ENCODE peak calls at places on chromosomes 5 and 9, in five cellular contexts. A is stimulated activated CD8-positive, alpha-beta memory T cell treated with anti-CD3 and anti-CD28 coated beads, Interleukin-4, amount 100 ng/mL, for 48 hours; E is amygdala; S is MM.1S; P is NCI-H1436. U is an unnamed sample.

GRCh38 chr9:8917978-8918739 is 1118.6 kb upstream of the DMAC1 start:
- DNase-seq in P (peak; percentile 72), E (no peak), S (peak; percentile 84), A (no peak), U (no peak)

GRCh38 chr5:43702815-43703214 is 99.8 kb downstream of the NNT start:
- DNase-seq in A (no peak), S (no peak), P (no peak), E (no peak), U (no peak)

GRCh38 chr9:22005700-22006605 is 3.2 kb downstream of the CDKN2B start:
- DNase-seq in P (no peak), E (no peak), A (no peak), S (no peak), U (no peak)

GRCh38 chr5:103232393-103232999 is 26.1 kb upstream of the MACIR start:
- DNase-seq in E (no peak), S (peak; percentile 58), P (no peak), A (no peak), U (no peak)

GRCh38 chr5:174724484-174725260 is at the start of gene MSX2:
- DNase-seq in S (no peak), E (peak; percentile 33), P (no peak), A (peak; percentile 49), U (peak; percentile 44)

GRCh38 chr5:161471551-161471950 is 75.0 kb downstream of the GABRB2 start:
- DNase-seq in S (no peak), A (no peak), E (no peak), P (no peak), U (no peak)

GRCh38 chr5:130720355-130720754 is 444.7 kb downstream of the HINT1 start:
- DNase-seq in A (no peak), S (no peak), E (no peak), P (peak; percentile 9), U (no peak)

GRCh38 chr5:59174248-59174844 is 591.5 kb downstream of the RAB3C start:
- DNase-seq in S (peak; percentile 64), E (no peak), A (no peak), P (peak; percentile 49), U (no peak)

GRCh38 chr9:29203216-29203930 is 1630.1 kb upstream of the C9orf72 start:
- DNase-seq in P (no peak), A (no peak), E (no peak), S (no peak), U (no peak)

GRCh38 chr9:87547665-87548064 is 50.0 kb downstream of the DAPK1 start:
- DNase-seq in A (no peak), E (no peak), S (no peak), P (no peak), U (no peak)

GRCh38 chr9:42378418-42378815 is 195.0 kb downstream of the SPATA31A6 start:
- DNase-seq in A (no peak), E (no peak), S (no peak), P (no peak), U (no peak)

GRCh38 chr5:176714067-176714466 is 66.8 kb downstream of the TSPAN17 start:
- DNase-seq in S (no peak), A (no peak), E (no peak), P (no peak), U (no peak)

GRCh38 chr5:115297043-115297442 is 589 bp upstream of the CCDC112 start:
- DNase-seq in S (no peak), E (no peak), P (no peak), A (no peak), U (no peak)

GRCh38 chr9:122179690-122180074 is 20.0 kb downstream of the MORN5 start:
- DNase-seq in E (no peak), A (no peak), S (no peak), P (no peak), U (no peak)

GRCh38 chr5:83567741-83568530 is 96.4 kb downstream of the VCAN start:
- DNase-seq in A (no peak), P (no peak), E (no peak), S (peak; percentile 55), U (no peak)

GRCh38 chr9:4137234-4137633 is 162.6 kb downstream of the GLIS3 start:
- DNase-seq in E (no peak), A (no peak), S (no peak), P (no peak), U (no peak)

GRCh38 chr5:5421149-5421960 is 1.1 kb upstream of the ICE1 start:
- DNase-seq in S (peak; percentile 51), P (no peak), E (no peak), A (peak; percentile 37), U (peak; percentile 6)

GRCh38 chr9:4144869-4145268 is 155.0 kb downstream of the GLIS3 start:
- DNase-seq in P (no peak), S (no peak), E (no peak), A (no peak), U (no peak)

GRCh38 chr9:123928471-123929176 is 1.3 kb downstream of the DENND1A start:
- DNase-seq in P (no peak), S (peak; percentile 19), E (no peak), A (peak; percentile 29), U (no peak)

GRCh38 chr5:115850771-115851416 is 9.2 kb downstream of the AP3S1 start:
- DNase-seq in E (no peak), P (no peak), A (no peak), S (no peak), U (no peak)

GRCh38 chr9:114592356-114592755 is 4.8 kb downstream of the ATP6V1G1 start:
- DNase-seq in S (peak; percentile 77), P (no peak), A (peak; percentile 50), E (no peak), U (no peak)

GRCh38 chr5:80967500-80968181 is 7.5 kb downstream of the RASGRF2 start:
- DNase-seq in S (no peak), E (peak; percentile 28), P (no peak), A (no peak), U (no peak)

GRCh38 chr5:7850533-7851239 is at the start of gene CFAP90:
- DNase-seq in P (peak; percentile 69), S (no peak), A (no peak), E (peak; percentile 61), U (no peak)

GRCh38 chr9:134623408-134624066 is 18.1 kb upstream of the COL5A1 start:
- DNase-seq in A (no peak), E (no peak), S (no peak), P (no peak), U (no peak)

GRCh38 chr5:174690256-174690655 is 34.1 kb upstream of the MSX2 start:
- DNase-seq in P (no peak), E (no peak), S (no peak), A (no peak), U (no peak)

GRCh38 chr9:87494970-87495471 is 2.6 kb upstream of the DAPK1 start:
- DNase-seq in A (no peak), P (no peak), E (no peak), S (peak; percentile 88), U (no peak)

GRCh38 chr5:57246426-57246825 is 72.6 kb downstream of the GPBP1 start:
- DNase-seq in P (no peak), A (no peak), S (no peak), E (no peak), U (no peak)

GRCh38 chr9:124392855-124393460 is 22.3 kb downstream of the PSMB7 start:
- DNase-seq in S (no peak), P (peak; percentile 66), A (no peak), E (peak; percentile 57), U (no peak)

GRCh38 chr5:178385472-178385853 is 152.9 kb upstream of the PHYKPL start:
- DNase-seq in S (no peak), P (no peak), A (no peak), E (no peak), U (no peak)

GRCh38 chr5:72509401-72509800 is 2.2 kb upstream of the ZNF366 start:
- DNase-seq in S (no peak), A (no peak), E (peak; percentile 70), P (no peak), U (peak; percentile 33)

GRCh38 chr9:16221350-16221749 is 649.1 kb downstream of the BNC2 start:
- DNase-seq in E (no peak), P (no peak), S (no peak), A (no peak), U (no peak)